ENCODE peak calls at places on chromosomes 1 and 21, in six cellular contexts. B is left lung, D is natural killer cell, P is psoas muscle, R is left lobe of liver, V is gastroesophageal sphincter. U is an unnamed sample.

GRCh38 chr1:155184835-155185782 is 11.5 kb downstream of the TRIM46 start:
- ATAC-seq in B (peak; percentile 56), P (peak; percentile 90), V (peak; percentile 46), R (peak; percentile 57), D (no peak), U (peak; percentile 75)

GRCh38 chr21:36973986-36974850 is 7.7 kb upstream of the HLCS start:
- ATAC-seq in B (no peak), R (no peak), V (no peak), P (no peak), D (no peak), U (peak; percentile 34)

GRCh38 chr1:117591248-117591647 is 14.6 kb upstream of the TENT5C start:
- ATAC-seq in B (peak; percentile 90), P (no peak), V (no peak), D (no peak), R (no peak), U (peak; percentile 36)

GRCh38 chr1:115717541-115717940 is 51.0 kb downstream of the CASQ2 start:
- ATAC-seq in D (no peak), R (peak; percentile 62), B (peak; percentile 76), P (peak; percentile 89), V (peak; percentile 52), U (no peak)

GRCh38 chr1:204013052-204013451 is 59.9 kb upstream of the SOX13 start:
- ATAC-seq in D (no peak), B (no peak), P (no peak), V (no peak), R (no peak), U (no peak)

GRCh38 chr1:179781962-179782361 is 38.9 kb downstream of the FAM163A start:
- ATAC-seq in R (peak; percentile 57), B (no peak), P (peak; percentile 42), D (no peak), V (peak; percentile 65), U (no peak)

GRCh38 chr1:180384606-180385005 is 117.8 kb downstream of the ACBD6 start:
- ATAC-seq in R (no peak), B (no peak), D (no peak), P (no peak), V (no peak), U (no peak)

GRCh38 chr1:56527548-56528302 is 51.6 kb downstream of the PLPP3 start:
- ATAC-seq in R (no peak), P (peak; percentile 5), B (no peak), D (no peak), V (no peak), U (no peak)

GRCh38 chr21:31837613-31838390 is 35.0 kb upstream of the HUNK start:
- ATAC-seq in V (no peak), R (no peak), B (no peak), D (no peak), P (no peak), U (no peak)

GRCh38 chr1:64196074-64196869 is 7.2 kb upstream of the UBE2U start:
- ATAC-seq in V (no peak), P (no peak), D (no peak), B (no peak), R (no peak), U (peak; percentile 13)

GRCh38 chr1:246795094-246795671 is 71.0 kb downstream of the SCCPDH start:
- ATAC-seq in B (peak; percentile 35), D (no peak), R (no peak), P (peak; percentile 68), V (no peak), U (peak; percentile 43)

GRCh38 chr1:111814642-111815041 is 58.9 kb downstream of the DDX20 start:
- ATAC-seq in B (no peak), D (no peak), V (no peak), P (no peak), R (no peak), U (no peak)

GRCh38 chr1:97143236-97143882 is 421.8 kb downstream of the PTBP2 start:
- ATAC-seq in R (no peak), B (no peak), P (no peak), D (no peak), V (no peak), U (no peak)

GRCh38 chr1:245143849-245144248 is 10.9 kb upstream of the KIF26B start:
- ATAC-seq in R (no peak), P (no peak), B (no peak), V (no peak), D (no peak), U (no peak)

GRCh38 chr21:34129971-34130597 is 56.7 kb downstream of the MRPS6 start:
- ATAC-seq in D (no peak), B (peak; percentile 68), R (no peak), V (no peak), P (no peak), U (no peak)

GRCh38 chr1:9500756-9501754 is 38.2 kb upstream of the SLC25A33 start:
- ATAC-seq in D (peak; percentile 34), P (no peak), B (no peak), V (no peak), R (peak; percentile 72), U (no peak)

GRCh38 chr1:66258404-66259105 is 275.4 kb upstream of the SGIP1 start:
- ATAC-seq in D (no peak), B (no peak), V (no peak), R (no peak), P (no peak), U (no peak)

GRCh38 chr1:94281361-94282142 is 44.2 kb upstream of the ARHGAP29 start:
- ATAC-seq in B (no peak), R (no peak), P (no peak), V (no peak), D (no peak), U (no peak)

GRCh38 chr1:151137789-151138188 is 8.6 kb downstream of the SEMA6C start:
- ATAC-seq in P (no peak), D (no peak), B (no peak), V (no peak), R (no peak), U (no peak)

GRCh38 chr21:45768011-45768740 is 124.7 kb downstream of the PCBP3 start:
- ATAC-seq in D (no peak), B (no peak), V (no peak), R (no peak), P (no peak), U (no peak)

GRCh38 chr1:109975718-109976117 is 8.8 kb upstream of the AHCYL1 start:
- ATAC-seq in B (no peak), D (no peak), R (peak; percentile 35), P (peak; percentile 73), V (no peak), U (no peak)

GRCh38 chr1:61979729-61980128 is 214.9 kb upstream of the L1TD1 start:
- ATAC-seq in R (no peak), B (no peak), P (no peak), V (no peak), D (no peak), U (no peak)

GRCh38 chr1:50493710-50494109 is 70.5 kb upstream of the DMRTA2 start:
- ATAC-seq in V (no peak), D (no peak), R (no peak), P (no peak), B (no peak), U (peak; percentile 37)

GRCh38 chr21:32966120-32966519 is 59.6 kb upstream of the OLIG2 start:
- ATAC-seq in V (no peak), D (peak; percentile 94), R (no peak), B (no peak), P (no peak), U (no peak)

GRCh38 chr1:155086182-155086741 is 7.6 kb downstream of the EFNA3 start:
- ATAC-seq in P (peak; percentile 59), D (peak; percentile 15), V (no peak), R (peak; percentile 48), B (peak; percentile 45), U (peak; percentile 11)

GRCh38 chr1:174215766-174216165 is 56.4 kb downstream of the RABGAP1L start:
- ATAC-seq in R (no peak), B (no peak), V (no peak), D (no peak), P (no peak), U (no peak)

GRCh38 chr1:31702836-31703404 is 897 bp downstream of the COL16A1 start:
- ATAC-seq in V (no peak), B (no peak), D (no peak), P (no peak), R (no peak), U (no peak)

GRCh38 chr1:213985181-213986019 is 2.4 kb upstream of the PROX1 start:
- ATAC-seq in D (no peak), P (no peak), V (no peak), R (peak; percentile 21), B (no peak), U (no peak)

GRCh38 chr1:150808851-150809250 is 791 bp upstream of the CTSK start:
- ATAC-seq in R (no peak), D (no peak), P (no peak), V (peak; percentile 59), B (peak; percentile 4), U (no peak)

GRCh38 chr1:57883145-57883699 is 459.4 kb upstream of the DAB1 start:
- ATAC-seq in V (no peak), D (no peak), B (no peak), R (no peak), P (no peak), U (no peak)

GRCh38 chr1:165452336-165453130 is 7.6 kb upstream of the RXRG start:
- ATAC-seq in P (peak; percentile 77), D (no peak), B (no peak), V (peak; percentile 51), R (no peak), U (no peak)

GRCh38 chr1:183289104-183289503 is 103.0 kb downstream of the LAMC2 start:
- ATAC-seq in R (no peak), P (no peak), B (no peak), V (no peak), D (no peak), U (no peak)

GRCh38 chr1:70202173-70202758 is 3.1 kb downstream of the LRRC40 start:
- ATAC-seq in B (no peak), R (no peak), P (no peak), V (no peak), D (no peak), U (no peak)

GRCh38 chr1:94636625-94637024 is 95.1 kb upstream of the F3 start:
- ATAC-seq in R (no peak), P (peak; percentile 27), V (peak; percentile 83), B (peak; percentile 90), D (no peak), U (no peak)

GRCh38 chr1:115293899-115294298 is 44.1 kb downstream of the NGF start:
- ATAC-seq in B (no peak), V (no peak), D (no peak), P (no peak), R (peak; percentile 33), U (peak; percentile 56)

U was measured in esophagus mucosa.